ENCODE peak calls at places on chromosomes 4 and X, in five cellular contexts. One of them, this sample, is unnamed.

GRCh38 chrX:108361316-108361715 is 76.9 kb downstream of the COL4A6 start:
- DNase-seq in K562: no peak
- DNase-seq in IMR-90: peak; percentile 3
- DNase-seq in adrenal gland: no peak
- DNase-seq in suprapubic skin: no peak
- DNase-seq in this sample: no peak

GRCh38 chrX:130637591-130637990 is 235.8 kb downstream of the RBMX2 start:
- DNase-seq in K562: no peak
- DNase-seq in IMR-90: peak; percentile 58
- DNase-seq in adrenal gland: no peak
- DNase-seq in suprapubic skin: no peak
- DNase-seq in this sample: no peak

GRCh38 chr4:37699874-37700481 is 13.8 kb upstream of the RELL1 start:
- DNase-seq in K562: no peak
- DNase-seq in IMR-90: no peak
- DNase-seq in adrenal gland: no peak
- DNase-seq in suprapubic skin: no peak
- DNase-seq in this sample: no peak

GRCh38 chrX:24369816-24370215 is 9.4 kb downstream of the SUPT20HL1 start:
- DNase-seq in K562: no peak
- DNase-seq in IMR-90: no peak
- DNase-seq in adrenal gland: no peak
- DNase-seq in suprapubic skin: no peak
- DNase-seq in this sample: no peak

GRCh38 chr4:123671633-123672404 is 275.2 kb downstream of the SPRY1 start:
- DNase-seq in K562: no peak
- DNase-seq in IMR-90: no peak
- DNase-seq in adrenal gland: no peak
- DNase-seq in suprapubic skin: no peak
- DNase-seq in this sample: no peak

GRCh38 chr4:10456270-10457254 is 664 bp downstream of the ZNF518B start:
- DNase-seq in K562: peak; percentile 26
- DNase-seq in IMR-90: peak; percentile 56
- DNase-seq in adrenal gland: peak; percentile 69
- DNase-seq in suprapubic skin: peak; percentile 65
- DNase-seq in this sample: peak; percentile 23

GRCh38 chr4:47598320-47598719 is 113.2 kb downstream of the ATP10D start:
- DNase-seq in K562: no peak
- DNase-seq in IMR-90: no peak
- DNase-seq in adrenal gland: no peak
- DNase-seq in suprapubic skin: no peak
- DNase-seq in this sample: no peak

GRCh38 chr4:148289740-148290139 is 152.5 kb downstream of the NR3C2 start:
- DNase-seq in K562: no peak
- DNase-seq in IMR-90: no peak
- DNase-seq in adrenal gland: no peak
- DNase-seq in suprapubic skin: no peak
- DNase-seq in this sample: no peak

GRCh38 chrX:107288676-107289075 is 82.3 kb downstream of the DNAAF6 start:
- DNase-seq in K562: no peak
- DNase-seq in IMR-90: no peak
- DNase-seq in adrenal gland: no peak
- DNase-seq in suprapubic skin: no peak
- DNase-seq in this sample: no peak

GRCh38 chrX:154855256-154855655 is 20.8 kb upstream of the SMIM9 start:
- DNase-seq in K562: no peak
- DNase-seq in IMR-90: no peak
- DNase-seq in adrenal gland: no peak
- DNase-seq in suprapubic skin: no peak
- DNase-seq in this sample: no peak

GRCh38 chr4:56077676-56078075 is 128.9 kb downstream of the CEP135 start:
- DNase-seq in K562: no peak
- DNase-seq in IMR-90: no peak
- DNase-seq in adrenal gland: no peak
- DNase-seq in suprapubic skin: no peak
- DNase-seq in this sample: no peak

GRCh38 chr4:17762705-17763104 is 18.7 kb downstream of the FAM184B start:
- DNase-seq in K562: no peak
- DNase-seq in IMR-90: peak; percentile 58
- DNase-seq in adrenal gland: peak; percentile 31
- DNase-seq in suprapubic skin: no peak
- DNase-seq in this sample: no peak

GRCh38 chrX:68043713-68044438 is 389.4 kb downstream of the OPHN1 start:
- DNase-seq in K562: no peak
- DNase-seq in IMR-90: no peak
- DNase-seq in adrenal gland: no peak
- DNase-seq in suprapubic skin: no peak
- DNase-seq in this sample: no peak

GRCh38 chr4:3193531-3194203 is 55.3 kb upstream of the MSANTD1 start:
- DNase-seq in K562: no peak
- DNase-seq in IMR-90: peak; percentile 22
- DNase-seq in adrenal gland: peak; percentile 39
- DNase-seq in suprapubic skin: no peak
- DNase-seq in this sample: no peak

GRCh38 chr4:95371457-95372179 is 177.2 kb downstream of the UNC5C start:
- DNase-seq in K562: no peak
- DNase-seq in IMR-90: no peak
- DNase-seq in adrenal gland: no peak
- DNase-seq in suprapubic skin: no peak
- DNase-seq in this sample: no peak

GRCh38 chrX:39133971-39134370 is 332.7 kb downstream of the MID1IP1 start:
- DNase-seq in K562: no peak
- DNase-seq in IMR-90: no peak
- DNase-seq in adrenal gland: no peak
- DNase-seq in suprapubic skin: no peak
- DNase-seq in this sample: no peak

GRCh38 chr4:100651499-100652165 is 133.8 kb upstream of the EMCN start:
- DNase-seq in K562: no peak
- DNase-seq in IMR-90: no peak
- DNase-seq in adrenal gland: no peak
- DNase-seq in suprapubic skin: no peak
- DNase-seq in this sample: no peak

GRCh38 chr4:107780665-107781064 is 44.1 kb upstream of the SGMS2 start:
- DNase-seq in K562: no peak
- DNase-seq in IMR-90: no peak
- DNase-seq in adrenal gland: no peak
- DNase-seq in suprapubic skin: no peak
- DNase-seq in this sample: no peak

GRCh38 chr4:99033956-99034355 is 38.4 kb downstream of the METAP1 start:
- DNase-seq in K562: no peak
- DNase-seq in IMR-90: peak; percentile 19
- DNase-seq in adrenal gland: no peak
- DNase-seq in suprapubic skin: no peak
- DNase-seq in this sample: no peak

GRCh38 chr4:73222466-73223257 is 35.9 kb downstream of the ANKRD17 start:
- DNase-seq in K562: peak; percentile 35
- DNase-seq in IMR-90: peak; percentile 97
- DNase-seq in adrenal gland: peak; percentile 87
- DNase-seq in suprapubic skin: no peak
- DNase-seq in this sample: peak; percentile 68
- TF ChIP-seq POLR2A in K562: peak; percentile 97
- TF ChIP-seq POLR2A in IMR-90: peak; percentile 90
- TF ChIP-seq POLR2A in adrenal gland: peak; percentile 89
- TF ChIP-seq POLR2A in suprapubic skin: no peak
- TF ChIP-seq POLR2A in this sample: no peak

GRCh38 chrX:47245156-47245555 is 12.3 kb downstream of the USP11 start:
- DNase-seq in K562: no peak
- DNase-seq in IMR-90: no peak
- DNase-seq in adrenal gland: no peak
- DNase-seq in suprapubic skin: no peak
- DNase-seq in this sample: no peak

GRCh38 chrX:47247206-47247998 is 14.6 kb downstream of the USP11 start:
- DNase-seq in K562: no peak
- DNase-seq in IMR-90: peak; percentile 76
- DNase-seq in adrenal gland: no peak
- DNase-seq in suprapubic skin: no peak
- DNase-seq in this sample: no peak

GRCh38 chrX:47250017-47250347 is 17.2 kb downstream of the USP11 start:
- DNase-seq in K562: no peak
- DNase-seq in IMR-90: no peak
- DNase-seq in adrenal gland: no peak
- DNase-seq in suprapubic skin: no peak
- DNase-seq in this sample: no peak

GRCh38 chrX:47247999-47248320 is 15.2 kb downstream of the USP11 start:
- DNase-seq in K562: no peak
- DNase-seq in IMR-90: no peak
- DNase-seq in adrenal gland: no peak
- DNase-seq in suprapubic skin: no peak
- DNase-seq in this sample: no peak

GRCh38 chrX:47248576-47248975 is 15.8 kb downstream of the USP11 start:
- DNase-seq in K562: no peak
- DNase-seq in IMR-90: no peak
- DNase-seq in adrenal gland: no peak
- DNase-seq in suprapubic skin: no peak
- DNase-seq in this sample: no peak
- H3K27ac ChIP-seq in K562: no peak overlapping the region
- H3K27ac ChIP-seq in IMR-90: no peak overlapping the region
- H3K27ac ChIP-seq in adrenal gland: no peak overlapping the region
- H3K27ac ChIP-seq in suprapubic skin: no peak overlapping the region
- H3K27ac ChIP-seq in this sample: no peak overlapping the region

DNA sequence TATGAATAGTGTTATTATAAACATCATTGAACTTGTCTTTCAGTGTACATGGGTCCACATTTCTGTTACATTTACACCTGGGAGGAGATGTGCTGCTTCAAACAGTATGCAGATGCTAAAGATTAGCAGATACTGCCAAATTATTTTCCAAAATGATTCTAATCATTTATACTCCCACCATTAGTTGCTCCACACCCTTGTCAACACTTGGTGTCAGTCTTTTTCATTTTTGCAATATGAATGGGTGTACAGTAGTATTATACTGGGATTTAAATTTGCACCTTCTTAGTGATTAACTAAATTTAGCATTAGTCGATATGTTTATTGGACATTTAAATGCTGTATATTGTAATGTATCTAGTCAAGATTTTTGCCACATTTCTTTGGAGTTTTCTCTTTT is 131.6 kb upstream of the GRID2 start:
- DNase-seq in K562: no peak
- DNase-seq in IMR-90: no peak
- DNase-seq in adrenal gland: no peak
- DNase-seq in suprapubic skin: no peak
- DNase-seq in this sample: no peak
- TF ChIP-seq CTCF in K562: no peak
- TF ChIP-seq CTCF in IMR-90: peak; percentile 46
- TF ChIP-seq CTCF in adrenal gland: no peak
- TF ChIP-seq CTCF in suprapubic skin: no peak
- TF ChIP-seq CTCF in this sample: no peak

GRCh38 chr4:42399393-42399792 is 2.1 kb downstream of the SHISA3 start:
- DNase-seq in K562: no peak
- DNase-seq in IMR-90: no peak
- DNase-seq in adrenal gland: no peak
- DNase-seq in suprapubic skin: no peak
- DNase-seq in this sample: no peak

GRCh38 chr4:42398448-42399355 is 1.4 kb downstream of the SHISA3 start:
- DNase-seq in K562: no peak
- DNase-seq in IMR-90: no peak
- DNase-seq in adrenal gland: no peak
- DNase-seq in suprapubic skin: no peak
- DNase-seq in this sample: no peak

GRCh38 chr4:42397256-42397634 is at the start of gene SHISA3:
- DNase-seq in K562: no peak
- DNase-seq in IMR-90: no peak
- DNase-seq in adrenal gland: no peak
- DNase-seq in suprapubic skin: no peak
- DNase-seq in this sample: no peak

GRCh38 chr4:42396361-42397255 is 680 bp upstream of the SHISA3 start:
- DNase-seq in K562: no peak
- DNase-seq in IMR-90: no peak
- DNase-seq in adrenal gland: no peak
- DNase-seq in suprapubic skin: no peak
- DNase-seq in this sample: no peak

DNA sequence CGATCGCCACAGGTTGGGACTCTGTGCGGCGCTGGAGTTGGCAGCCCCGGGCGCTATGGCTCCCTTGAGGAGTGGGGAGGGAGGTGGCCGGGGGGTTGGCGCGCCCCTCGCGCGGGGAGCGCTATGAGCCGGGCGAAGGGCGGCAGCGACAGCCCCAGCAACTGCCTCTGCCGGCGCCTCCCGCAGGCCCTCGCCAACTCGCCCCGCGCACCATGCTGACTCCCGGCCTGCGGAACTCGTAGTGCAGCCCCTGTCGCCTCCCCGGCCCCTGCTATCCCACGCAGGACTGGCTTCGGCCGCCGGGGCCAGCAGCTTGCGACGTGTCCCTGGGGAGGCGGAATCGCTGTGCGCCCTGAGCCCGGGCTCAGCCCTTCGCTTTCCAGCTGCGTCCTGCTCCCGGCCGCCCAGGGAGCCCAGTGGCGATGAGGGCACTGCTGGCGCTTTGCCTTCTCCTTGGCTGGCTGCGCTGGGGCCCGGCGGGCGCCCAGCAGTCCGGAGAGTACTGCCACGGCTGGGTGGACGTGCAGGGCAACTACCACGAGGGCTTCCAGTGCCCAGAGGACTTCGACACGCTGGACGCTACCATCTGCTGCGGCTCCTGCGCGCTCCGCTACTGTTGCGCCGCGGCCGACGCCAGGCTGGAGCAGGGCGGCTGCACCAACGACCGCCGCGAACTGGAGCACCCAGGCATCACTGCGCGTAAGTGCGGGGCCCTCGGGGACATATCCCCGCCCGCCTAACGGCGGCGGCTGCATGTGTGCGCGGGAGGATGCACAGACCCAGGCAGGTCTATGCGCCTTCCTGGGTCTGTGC is 553 bp downstream of the SHISA3 start:
- DNase-seq in K562: no peak
- DNase-seq in IMR-90: peak; percentile 12
- DNase-seq in adrenal gland: no peak
- DNase-seq in suprapubic skin: no peak
- DNase-seq in this sample: no peak
- TF ChIP-seq POLR2A in K562: no peak
- TF ChIP-seq POLR2A in IMR-90: no peak
- TF ChIP-seq POLR2A in adrenal gland: no peak
- TF ChIP-seq POLR2A in suprapubic skin: no peak
- TF ChIP-seq POLR2A in this sample: no peak

GRCh38 chr4:7715251-7716014 is 224.2 kb downstream of the AFAP1 start:
- DNase-seq in K562: no peak
- DNase-seq in IMR-90: no peak
- DNase-seq in adrenal gland: no peak
- DNase-seq in suprapubic skin: no peak
- DNase-seq in this sample: no peak
- H3K27ac ChIP-seq in K562: no peak overlapping the region
- H3K27ac ChIP-seq in IMR-90: no peak overlapping the region
- H3K27ac ChIP-seq in adrenal gland: no peak overlapping the region
- H3K27ac ChIP-seq in suprapubic skin: no peak overlapping the region
- H3K27ac ChIP-seq in this sample: no peak overlapping the region

GRCh38 chrX:136034622-136035021 is 49.4 kb downstream of the SLC9A6 start:
- DNase-seq in K562: no peak
- DNase-seq in IMR-90: no peak
- DNase-seq in adrenal gland: no peak
- DNase-seq in suprapubic skin: no peak
- DNase-seq in this sample: no peak
- TF ChIP-seq CTCF in K562: no peak
- TF ChIP-seq CTCF in IMR-90: no peak
- TF ChIP-seq CTCF in adrenal gland: no peak
- TF ChIP-seq CTCF in suprapubic skin: no peak
- TF ChIP-seq CTCF in this sample: no peak

GRCh38 chr4:915041-915474 is 17.1 kb downstream of the GAK start:
- DNase-seq in K562: no peak
- DNase-seq in IMR-90: no peak
- DNase-seq in adrenal gland: no peak
- DNase-seq in suprapubic skin: peak; percentile 33
- DNase-seq in this sample: peak; percentile 10
- TF ChIP-seq POLR2A in K562: no peak
- TF ChIP-seq POLR2A in IMR-90: no peak
- TF ChIP-seq POLR2A in adrenal gland: no peak
- TF ChIP-seq POLR2A in suprapubic skin: no peak
- TF ChIP-seq POLR2A in this sample: no peak